ENCODE peak calls at places on chromosomes 3 and 15, in ten cellular contexts. E, S, O, A, W, D, K, Y, T and Q are unnamed samples.

GRCh38 chr3:69660631-69661030 is 78.6 kb upstream of the MITF start:
- DNase-seq in E (no peak), S (no peak), O (no peak), A (no peak), W (no peak), D (no peak), K (no peak), Y (no peak), T (no peak), Q (no peak)

GRCh38 chr3:133880287-133880686 is 15.4 kb downstream of the RAB6B start:
- DNase-seq in E (no peak), S (no peak), O (no peak), A (no peak), W (no peak), D (no peak), K (peak; percentile 56), Y (no peak), T (no peak), Q (no peak)

GRCh38 chr15:79640206-79640605 is 208.1 kb downstream of the MINAR1 start:
- DNase-seq in E (no peak), S (no peak), O (no peak), A (no peak), W (no peak), D (peak; percentile 59), K (no peak), Y (peak; percentile 85), T (no peak), Q (peak; percentile 12)

GRCh38 chr3:136994772-136995516 is 37.2 kb downstream of the IL20RB start:
- DNase-seq in E (peak; percentile 83), S (no peak), O (no peak), A (no peak), W (no peak), D (no peak), K (peak; percentile 85), Y (peak; percentile 20), T (no peak), Q (peak; percentile 93)

GRCh38 chr3:125185758-125186245 is 26.7 kb downstream of the SLC12A8 start:
- DNase-seq in E (no peak), S (no peak), O (no peak), A (no peak), W (no peak), D (no peak), K (no peak), Y (no peak), T (no peak), Q (no peak)

GRCh38 chr3:159234306-159234705 is 432.5 kb downstream of the MFSD1 start:
- DNase-seq in E (no peak), S (no peak), O (no peak), A (no peak), W (peak; percentile 21), D (no peak), K (no peak), Y (peak; percentile 60), T (no peak), Q (no peak)

GRCh38 chr3:188747487-188747886 is 424.3 kb upstream of the TPRG1 start:
- DNase-seq in E (no peak), S (no peak), O (no peak), A (no peak), W (no peak), D (no peak), K (no peak), Y (no peak), T (no peak), Q (no peak)

GRCh38 chr3:120145498-120146285 is 51.4 kb upstream of the GSK3B start:
- DNase-seq in E (no peak), S (peak; percentile 6), O (no peak), A (no peak), W (no peak), D (peak; percentile 35), K (no peak), Y (no peak), T (no peak), Q (no peak)

GRCh38 chr15:97915261-97915660 is 45.2 kb upstream of the ARRDC4 start:
- DNase-seq in E (no peak), S (no peak), O (no peak), A (no peak), W (no peak), D (no peak), K (no peak), Y (peak; percentile 4), T (no peak), Q (no peak)

GRCh38 chr15:67563961-67564570 is 21.6 kb downstream of the MAP2K5 start:
- DNase-seq in E (no peak), S (no peak), O (no peak), A (no peak), W (peak; percentile 84), D (no peak), K (no peak), Y (no peak), T (no peak), Q (no peak)

GRCh38 chr15:89936793-89937265 is 24.1 kb upstream of the ARPIN start:
- DNase-seq in E (no peak), S (no peak), O (no peak), A (no peak), W (no peak), D (no peak), K (no peak), Y (no peak), T (no peak), Q (no peak)

GRCh38 chr15:78056714-78057269 is 20.7 kb downstream of the TBC1D2B start:
- DNase-seq in E (no peak), S (no peak), O (peak; percentile 32), A (no peak), W (no peak), D (no peak), K (peak; percentile 69), Y (no peak), T (no peak), Q (peak; percentile 39)

GRCh38 chr3:157093096-157093495 is 66.9 kb downstream of the CCNL1 start:
- DNase-seq in E (no peak), S (no peak), O (peak; percentile 23), A (no peak), W (no peak), D (no peak), K (no peak), Y (no peak), T (no peak), Q (no peak)

GRCh38 chr3:125141596-125142417 is 70.7 kb downstream of the SLC12A8 start:
- DNase-seq in E (no peak), S (peak; percentile 78), O (peak; percentile 66), A (peak; percentile 69), W (peak; percentile 66), D (peak; percentile 80), K (peak; percentile 81), Y (no peak), T (peak; percentile 68), Q (peak; percentile 49)

GRCh38 chr15:62165029-62165792 is at the start of gene C2CD4B:
- DNase-seq in E (no peak), S (peak; percentile 33), O (peak; percentile 17), A (no peak), W (peak; percentile 52), D (peak; percentile 59), K (no peak), Y (no peak), T (peak; percentile 67), Q (peak; percentile 95)

GRCh38 chr3:190097617-190098016 is 23.1 kb downstream of the P3H2 start:
- DNase-seq in E (no peak), S (no peak), O (no peak), A (no peak), W (no peak), D (no peak), K (no peak), Y (peak; percentile 59), T (peak; percentile 46), Q (no peak)

GRCh38 chr3:63874769-63875168 is 11.1 kb downstream of the ATXN7 start:
- DNase-seq in E (no peak), S (no peak), O (no peak), A (no peak), W (no peak), D (no peak), K (no peak), Y (no peak), T (no peak), Q (no peak)

GRCh38 chr3:48662753-48663488 is at the start of gene CELSR3:
- DNase-seq in E (peak; percentile 49), S (peak; percentile 68), O (peak; percentile 54), A (peak; percentile 49), W (peak; percentile 92), D (peak; percentile 91), K (peak; percentile 85), Y (peak; percentile 78), T (peak; percentile 86), Q (peak; percentile 39)

GRCh38 chr3:43638594-43639447 is 17.0 kb upstream of the ANO10 start:
- DNase-seq in E (no peak), S (peak; percentile 43), O (peak; percentile 13), A (no peak), W (peak; percentile 43), D (peak; percentile 27), K (no peak), Y (no peak), T (no peak), Q (peak; percentile 55)

GRCh38 chr3:42463093-42463492 is 39.4 kb upstream of the VIPR1 start:
- DNase-seq in E (no peak), S (no peak), O (no peak), A (no peak), W (no peak), D (no peak), K (no peak), Y (no peak), T (no peak), Q (no peak)

GRCh38 chr3:15055019-15055557 is 10.0 kb downstream of the MRPS25 start:
- DNase-seq in E (no peak), S (peak; percentile 70), O (peak; percentile 48), A (peak; percentile 26), W (no peak), D (no peak), K (no peak), Y (peak; percentile 9), T (no peak), Q (no peak)

GRCh38 chr3:14525685-14526631 is 14.2 kb downstream of the GRIP2 start:
- DNase-seq in E (no peak), S (no peak), O (no peak), A (no peak), W (no peak), D (peak; percentile 52), K (no peak), Y (peak; percentile 66), T (no peak), Q (no peak)

GRCh38 chr3:182248349-182248880 is 536.7 kb downstream of the SOX2 start:
- DNase-seq in E (no peak), S (no peak), O (no peak), A (no peak), W (peak; percentile 19), D (no peak), K (no peak), Y (no peak), T (no peak), Q (no peak)

GRCh38 chr3:151434151-151434890 is 26.5 kb downstream of the IGSF10 start:
- DNase-seq in E (no peak), S (no peak), O (no peak), A (no peak), W (no peak), D (peak; percentile 13), K (no peak), Y (peak; percentile 91), T (no peak), Q (no peak)

GRCh38 chr3:52838561-52839267 is 3.9 kb upstream of the MUSTN1 start:
- DNase-seq in E (no peak), S (no peak), O (peak; percentile 6), A (no peak), W (no peak), D (no peak), K (no peak), Y (no peak), T (no peak), Q (no peak)

GRCh38 chr15:71049706-71050422 is 65.4 kb upstream of the THSD4 start:
- DNase-seq in E (no peak), S (no peak), O (no peak), A (no peak), W (no peak), D (no peak), K (no peak), Y (no peak), T (no peak), Q (no peak)

GRCh38 chr3:30760040-30760439 is 134.4 kb downstream of the GADL1 start:
- DNase-seq in E (no peak), S (no peak), O (no peak), A (no peak), W (no peak), D (no peak), K (no peak), Y (no peak), T (no peak), Q (no peak)

GRCh38 chr3:12471228-12471627 is 13.1 kb upstream of the TSEN2 start:
- DNase-seq in E (no peak), S (peak; percentile 70), O (no peak), A (no peak), W (no peak), D (peak; percentile 45), K (no peak), Y (no peak), T (no peak), Q (no peak)